ENCODE peak calls at places on chromosome 18, in seven cellular contexts. P, N, K, W, G, E and O are unnamed samples.

GRCh38 chr18:45962461-45962860 is 4.7 kb downstream of the EPG5 start:
- DNase-seq in K (peak; percentile 77), P (peak; percentile 50), E (peak; percentile 78), W (no peak), G (no peak), N (no peak), O (no peak)

GRCh38 chr18:58900015-58900649 is 35.5 kb downstream of the ZNF532 start:
- DNase-seq in G (no peak), W (no peak), K (no peak), E (no peak), P (no peak), N (no peak), O (no peak)

GRCh38 chr18:44935455-44935854 is 254.8 kb downstream of the SETBP1 start:
- DNase-seq in G (no peak), K (no peak), E (no peak), N (no peak), W (no peak), P (no peak), O (no peak)

GRCh38 chr18:59852548-59852947 is 47.2 kb upstream of the PMAIP1 start:
- DNase-seq in P (no peak), G (no peak), K (no peak), W (no peak), N (no peak), E (no peak), O (no peak)

GRCh38 chr18:2994603-2995432 is 18.1 kb downstream of the LPIN2 start:
- DNase-seq in K (no peak), N (peak; percentile 9), W (no peak), P (no peak), E (no peak), G (no peak), O (no peak)

GRCh38 chr18:11963991-11964484 is 17.3 kb upstream of the IMPA2 start:
- DNase-seq in P (no peak), N (no peak), E (no peak), G (no peak), W (no peak), K (no peak), O (no peak)

GRCh38 chr18:24054130-24054529 is 39.6 kb downstream of the TTC39C start:
- DNase-seq in E (no peak), N (no peak), G (no peak), P (peak; percentile 81), K (peak; percentile 68), W (no peak), O (no peak)

GRCh38 chr18:70333757-70334156 is 44.9 kb downstream of the SOCS6 start:
- DNase-seq in N (no peak), G (no peak), W (no peak), P (peak; percentile 87), E (peak; percentile 84), K (peak; percentile 100), O (no peak)

GRCh38 chr18:48020337-48021250 is 90.1 kb upstream of the SMAD2 start:
- DNase-seq in P (no peak), W (no peak), N (no peak), K (no peak), G (no peak), E (no peak), O (no peak)

GRCh38 chr18:7749510-7749981 is 182.4 kb downstream of the PTPRM start:
- DNase-seq in W (no peak), N (no peak), E (no peak), P (no peak), G (no peak), K (no peak), O (no peak)

GRCh38 chr18:45871655-45872054 is 46.2 kb downstream of the SIGLEC15 start:
- DNase-seq in E (peak; percentile 31), K (peak; percentile 77), G (no peak), W (no peak), N (no peak), P (peak; percentile 32), O (no peak)